ENCODE peak calls at places on chromosomes 1 and 21, in ten cellular contexts. T is stimulated activated CD4-positive, alpha-beta T cell treated with anti-CD3 and anti-CD28 coated beads, Interleukin-1b, Interleukin-23, amount 100 ng/mL, for 4 hours; B is naive thymus-derived CD4-positive, alpha-beta T cell; P is NCI-H460; G is SHP77; J is activated naive CD4-positive, alpha-beta T cell; I is activated T-cell treated with anti-CD3 and anti-CD28 coated beads for 48 hours; Z is foreskin fibroblast; A is LNCaP clone FGC; H is MCF 10A. X is an unnamed sample.

GRCh38 chr1:21307663-21308062 is 17.4 kb upstream of the ECE1 start:
- DNase-seq in A (no peak), Z (no peak), I (no peak), G (no peak), T (no peak), J (no peak), B (no peak), H (no peak), P (no peak), X (no peak)

GRCh38 chr1:28552482-28553228 is at the start of gene TRNAU1AP:
- DNase-seq in A (peak; percentile 92), J (peak; percentile 91), B (peak; percentile 96), Z (peak; percentile 97), H (peak; percentile 95), P (peak; percentile 90), G (peak; percentile 93), I (peak; percentile 98), T (peak; percentile 96), X (peak; percentile 94)

GRCh38 chr1:1117469-1117831 is 1.6 kb upstream of the C1orf159 start:
- DNase-seq in J (no peak), I (no peak), A (no peak), G (no peak), Z (no peak), B (no peak), T (no peak), H (no peak), P (no peak), X (no peak)

GRCh38 chr1:243471754-243472725 is 216.2 kb downstream of the SDCCAG8 start:
- DNase-seq in T (no peak), P (no peak), B (no peak), A (no peak), I (no peak), J (no peak), Z (no peak), H (no peak), G (no peak), X (no peak)

GRCh38 chr1:220267630-220268029 is 4.6 kb downstream of the RAB3GAP2 start:
- DNase-seq in I (no peak), A (no peak), H (no peak), J (no peak), Z (no peak), T (no peak), G (no peak), B (no peak), P (no peak), X (no peak)

GRCh38 chr1:225652726-225653462 is at the start of gene ENAH:
- DNase-seq in Z (peak; percentile 84), A (no peak), J (no peak), H (peak; percentile 93), G (peak; percentile 65), I (peak; percentile 43), T (peak; percentile 43), P (peak; percentile 88), B (peak; percentile 25), X (peak; percentile 91)

GRCh38 chr1:244837597-244838258 is 2.3 kb downstream of the COX20 start:
- DNase-seq in P (no peak), A (no peak), T (no peak), Z (no peak), B (no peak), G (no peak), H (peak; percentile 67), I (no peak), J (no peak), X (no peak)

GRCh38 chr1:34549199-34549598 is 205.6 kb upstream of the GJB5 start:
- DNase-seq in J (no peak), B (no peak), H (peak; percentile 52), A (peak; percentile 7), T (no peak), P (no peak), Z (no peak), G (peak; percentile 1), I (no peak), X (peak; percentile 23)

GRCh38 chr1:111142358-111142975 is 2.4 kb downstream of the CEPT1 start:
- DNase-seq in Z (no peak), B (no peak), T (no peak), A (no peak), H (peak; percentile 22), I (no peak), P (no peak), J (no peak), G (no peak), X (no peak)

GRCh38 chr21:34834852-34835501 is 166.2 kb downstream of the CLIC6 start:
- DNase-seq in G (no peak), A (no peak), B (no peak), P (no peak), Z (no peak), J (no peak), H (peak; percentile 37), I (no peak), T (no peak), X (no peak)

X was measured in MG63.